ENCODE peak calls at places on chromosome 17, in five cellular contexts. K, M, V, L and E are unnamed samples.

GRCh38 chr17:13594762-13595697 is 6.7 kb downstream of the HS3ST3A1 start:
- DNase-seq in K (peak), M (peak), L (peak), V (peak), E (peak)

GRCh38 chr17:82807562-82807961 is 32.3 kb downstream of the ZNF750 start:
- DNase-seq in V (no peak), K (no peak), L (no peak), M (no peak), E (no peak)

GRCh38 chr17:62791235-62792121 is 16.6 kb downstream of the MARCHF10 start:
- DNase-seq in L (peak), M (peak), V (peak), K (no peak), E (no peak)

GRCh38 chr17:14813649-14814048 is 451.5 kb downstream of the PMP22 start:
- DNase-seq in V (peak), L (peak), M (no peak), K (no peak), E (no peak)

GRCh38 chr17:56777859-56778258 is 55.9 kb downstream of the C17orf67 start:
- DNase-seq in M (peak), V (no peak), K (peak), L (no peak), E (no peak)

GRCh38 chr17:869567-870530 is 87.7 kb downstream of the MRM3 start:
- DNase-seq in L (peak), K (peak), V (no peak), M (peak), E (peak)

GRCh38 chr17:79224903-79225302 is 150.3 kb downstream of the ENGASE start:
- DNase-seq in L (no peak), K (no peak), M (no peak), V (no peak), E (no peak)

GRCh38 chr17:50785126-50785525 is 17.8 kb upstream of the ANKRD40CL start:
- DNase-seq in K (no peak), V (no peak), L (peak), M (no peak), E (no peak)

GRCh38 chr17:78904371-78904770 is 1.4 kb upstream of the CEP295NL start:
- DNase-seq in M (no peak), V (no peak), K (no peak), L (no peak), E (no peak)

GRCh38 chr17:76268015-76268749 is 3.0 kb downstream of the UBALD2 start:
- DNase-seq in V (peak), L (peak), K (peak), M (peak), E (peak)

GRCh38 chr17:76697702-76698465 is 12.9 kb downstream of the MXRA7 start:
- DNase-seq in L (no peak), M (no peak), K (peak), V (peak), E (no peak)

GRCh38 chr17:73560661-73561060 is 83.6 kb downstream of the SDK2 start:
- DNase-seq in V (no peak), L (no peak), M (no peak), K (no peak), E (no peak)

GRCh38 chr17:41367426-41368075 is 2.1 kb downstream of the KRT33B start:
- DNase-seq in M (no peak), L (peak), V (no peak), K (no peak), E (no peak)

GRCh38 chr17:59683283-59683682 is 23.9 kb downstream of the PTRH2 start:
- DNase-seq in M (no peak), V (no peak), L (peak), K (no peak), E (no peak)

GRCh38 chr17:75773808-75774470 is 8.9 kb upstream of the GALK1 start:
- DNase-seq in K (no peak), L (peak), V (no peak), M (no peak), E (no peak)

GRCh38 chr17:34892864-34893263 is 68.4 kb downstream of the CCT6B start:
- DNase-seq in V (peak), L (peak), M (no peak), K (no peak), E (no peak)

GRCh38 chr17:53032861-53033271 is 789.9 kb upstream of the KIF2B start:
- DNase-seq in L (peak), M (no peak), V (peak), K (no peak), E (no peak)

GRCh38 chr17:37261286-37261685 is 114.5 kb upstream of the C17orf78 start:
- DNase-seq in M (no peak), K (no peak), L (no peak), V (no peak), E (no peak)

GRCh38 chr17:62670202-62670821 is 42.8 kb downstream of the MRC2 start:
- DNase-seq in M (no peak), L (no peak), K (no peak), V (no peak), E (no peak)

GRCh38 chr17:49976163-49976827 is 7.3 kb downstream of the DLX4 start:
- DNase-seq in V (peak), K (no peak), L (peak), M (no peak), E (no peak)

GRCh38 chr17:47862621-47863440 is 11.9 kb upstream of the SP6 start:
- DNase-seq in M (peak), V (peak), K (no peak), L (peak), E (no peak)

GRCh38 chr17:39461113-39461910 is at the start of gene CDK12:
- DNase-seq in M (peak), K (peak), V (peak), L (peak), E (peak)

GRCh38 chr17:5262417-5262816 is 19.7 kb upstream of the RABEP1 start:
- DNase-seq in M (no peak), L (no peak), V (no peak), K (no peak), E (no peak)

GRCh38 chr17:17511293-17511741 is 15.1 kb upstream of the RASD1 start:
- DNase-seq in K (no peak), V (no peak), M (no peak), L (no peak), E (peak)

GRCh38 chr17:79674506-79675412 is 56.0 kb upstream of the ENPP7 start:
- DNase-seq in K (no peak), L (no peak), V (no peak), M (no peak), E (peak)

GRCh38 chr17:81667754-81668153 is 1.2 kb downstream of the CCDC137 start:
- DNase-seq in M (no peak), V (no peak), K (no peak), L (peak), E (no peak)

GRCh38 chr17:16288860-16289571 is 64.3 kb downstream of the CENPV start:
- DNase-seq in K (no peak), M (no peak), L (peak), V (no peak), E (no peak)

GRCh38 chr17:45006927-45007461 is 38.9 kb upstream of the C1QL1 start:
- DNase-seq in L (no peak), M (no peak), V (no peak), K (no peak), E (no peak)

GRCh38 chr17:5181509-5182305 is 10.0 kb downstream of the ZNF594 start:
- DNase-seq in V (peak), M (no peak), L (no peak), K (no peak), E (no peak)

GRCh38 chr17:74214642-74215331 is 1.4 kb downstream of the TTYH2 start:
- DNase-seq in L (no peak), K (peak), V (no peak), M (no peak), E (peak)

GRCh38 chr17:9229160-9229825 is 208.0 kb downstream of the NTN1 start:
- DNase-seq in M (no peak), K (no peak), V (no peak), L (no peak), E (no peak)

GRCh38 chr17:82298538-82299421 is 18.6 kb downstream of the CD7 start:
- DNase-seq in V (no peak), K (no peak), M (no peak), L (no peak), E (no peak)

GRCh38 chr17:81842725-81843504 is 8.1 kb upstream of the PPP1R27 start:
- DNase-seq in L (no peak), M (peak), V (no peak), K (no peak), E (no peak)

GRCh38 chr17:35293151-35293837 is 50.4 kb downstream of the SLFN5 start:
- DNase-seq in L (peak), M (no peak), K (no peak), V (peak), E (no peak)

GRCh38 chr17:56290486-56291118 is 137.3 kb downstream of the ANKFN1 start:
- DNase-seq in L (no peak), M (no peak), V (peak), K (no peak), E (no peak)

GRCh38 chr17:29576214-29577008 is 7.9 kb downstream of the TP53I13 start:
- DNase-seq in L (no peak), M (no peak), V (no peak), K (no peak), E (peak)

GRCh38 chr17:37160940-37161339 is 212.2 kb downstream of the AATF start:
- DNase-seq in M (peak), K (no peak), V (no peak), L (peak), E (no peak)

GRCh38 chr17:83096401-83097220 is 17.2 kb downstream of the METRNL start:
- DNase-seq in V (no peak), M (no peak), L (peak), K (no peak), E (no peak)